ENCODE peak calls at places on chromosomes 7 and 10, in nine cellular contexts. D, Z, J, B, Y, M, H, I and C are unnamed samples. For H3K4me1 and H3K27me3, the result is how much of the 10 kb centered on the place peaks cover.

GRCh38 chr7:55060690-55061414 is 42.0 kb downstream of the EGFR start:
- DNase-seq in D (peak), Z (no peak), J (no peak), B (no peak), Y (no peak), M (no peak), H (no peak), I (no peak), C (no peak)

GRCh38 chr7:128713794-128714193 is 25.4 kb upstream of the CALU start:
- DNase-seq in D (no peak), Z (no peak), J (no peak), B (no peak), Y (no peak), M (no peak), H (no peak), I (no peak), C (no peak)

GRCh38 chr10:97034301-97034700 is 151.5 kb downstream of the SLIT1 start:
- DNase-seq in D (peak), Z (no peak), J (no peak), B (no peak), Y (no peak), M (no peak), H (no peak), I (no peak), C (no peak)

GRCh38 chr10:97140887-97141745 is 44.6 kb downstream of the SLIT1 start:
- DNase-seq in D (no peak), Z (no peak), J (no peak), B (no peak), Y (no peak), M (no peak), H (peak), I (no peak), C (no peak)

GRCh38 chr7:1663857-1664651 is 6.0 kb upstream of the ELFN1 start:
- DNase-seq in D (no peak), Z (peak), J (peak), B (no peak), Y (peak), M (no peak), H (peak), I (peak), C (no peak)

GRCh38 chr10:59553127-59553649 is 156.5 kb downstream of the SLC16A9 start:
- DNase-seq in D (no peak), Z (no peak), J (no peak), B (no peak), Y (no peak), M (no peak), H (no peak), I (no peak), C (no peak)

GRCh38 chr10:33041783-33042437 is 83.9 kb upstream of the ITGB1 start:
- DNase-seq in D (no peak), Z (no peak), J (no peak), B (no peak), Y (no peak), M (no peak), H (peak), I (no peak), C (no peak)

GRCh38 chr7:119175916-119176627 is 951.6 kb downstream of the ANKRD7 start:
- DNase-seq in D (peak), Z (no peak), J (no peak), B (peak), Y (no peak), M (no peak), H (peak), I (no peak), C (no peak)

GRCh38 chr10:10796774-10797415 is 220.8 kb upstream of the CELF2 start:
- DNase-seq in D (peak), Z (no peak), J (no peak), B (no peak), Y (peak), M (no peak), H (peak), I (no peak), C (no peak)

GRCh38 chr7:32164341-32164996 is 94.3 kb upstream of the PDE1C start:
- DNase-seq in D (peak), Z (no peak), J (no peak), B (peak), Y (no peak), M (no peak), H (peak), I (no peak), C (no peak)

GRCh38 chr7:108459922-108460551 is 3.8 kb upstream of the NRCAM start:
- DNase-seq in D (peak), Z (no peak), J (no peak), B (peak), Y (no peak), M (no peak), H (no peak), I (no peak), C (no peak)

GRCh38 chr10:32055478-32056135 is 618 bp downstream of the KIF5B start:
- DNase-seq in D (peak), Z (peak), J (peak), B (peak), Y (peak), M (peak), H (peak), I (peak), C (peak)

GRCh38 chr10:104246981-104247380 is 7.7 kb upstream of the GSTO1 start:
- DNase-seq in D (peak), Z (no peak), J (no peak), B (no peak), Y (no peak), M (no peak), H (no peak), I (no peak), C (no peak)

GRCh38 chr7:94374231-94374630 is 20.5 kb upstream of the COL1A2 start:
- DNase-seq in D (peak), Z (peak), J (peak), B (no peak), Y (peak), M (peak), H (peak), I (peak), C (no peak)

GRCh38 chr7:51228386-51228958 is 88.1 kb downstream of the COBL start:
- DNase-seq in D (no peak), Z (no peak), J (no peak), B (no peak), Y (no peak), M (no peak), H (no peak), I (no peak), C (no peak)

GRCh38 chr7:24842449-24843241 is 85.4 kb upstream of the GSDME start:
- DNase-seq in D (no peak), Z (no peak), J (no peak), B (no peak), Y (no peak), M (no peak), H (no peak), I (no peak), C (no peak)

DNA sequence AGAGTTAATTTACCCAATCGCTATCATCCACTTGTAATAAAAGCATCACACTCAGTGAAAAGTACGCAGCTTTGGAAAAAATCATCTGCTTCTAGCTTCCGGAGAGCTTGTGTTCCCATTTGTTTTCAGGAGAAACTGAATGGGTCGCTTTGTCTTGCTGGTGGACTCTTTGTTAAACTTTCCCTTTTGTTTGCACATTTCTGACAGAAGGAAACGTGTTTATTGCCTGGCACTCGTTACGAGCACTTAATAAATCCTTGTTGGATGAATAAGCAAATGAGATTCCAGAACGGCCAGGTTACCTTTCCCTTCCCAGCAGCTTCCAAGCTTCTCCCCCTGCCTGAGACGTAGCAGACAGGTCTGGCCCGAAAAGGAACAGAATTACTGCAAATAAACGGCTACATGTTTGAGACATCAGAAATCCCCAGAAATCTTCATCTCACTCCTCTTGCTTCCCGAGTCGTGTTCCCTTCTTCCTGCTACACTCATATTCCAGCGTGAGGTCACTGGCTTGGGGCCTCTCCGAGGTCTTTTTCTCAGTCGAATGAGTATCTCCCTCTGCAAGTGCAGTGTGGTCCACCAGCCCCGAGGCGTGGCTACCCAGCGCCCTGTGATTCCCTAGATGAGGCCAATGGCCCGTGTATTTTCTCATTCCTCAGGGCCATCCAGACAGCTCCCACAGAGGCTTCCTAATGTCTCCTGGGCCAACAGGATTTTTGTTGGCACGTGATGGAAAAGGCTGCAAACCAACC is 167.2 kb downstream of the FRMD4A start:
- DNase-seq in D (no peak), Z (no peak), J (no peak), B (no peak), Y (no peak), M (no peak), H (no peak), I (no peak), C (no peak)
- H3K4me1 ChIP-seq in D (under half), Z (under half), J (under half), B (under half), Y (under half), M (under half), H (under half), I (under half), C (under half)

GRCh38 chr10:102233997-102234396 is 7.3 kb downstream of the PITX3 start:
- DNase-seq in D (no peak), Z (no peak), J (no peak), B (no peak), Y (no peak), M (no peak), H (no peak), I (no peak), C (no peak)

GRCh38 chr10:102230264-102230860 is 4.3 kb downstream of the ELOVL3 start:
- DNase-seq in D (peak), Z (peak), J (peak), B (no peak), Y (peak), M (no peak), H (peak), I (peak), C (peak)

GRCh38 chr10:102231357-102232318 is 5.5 kb downstream of the ELOVL3 start:
- DNase-seq in D (no peak), Z (peak), J (peak), B (peak), Y (no peak), M (no peak), H (peak), I (no peak), C (peak)

GRCh38 chr10:102229810-102230263 is 3.7 kb downstream of the ELOVL3 start:
- DNase-seq in D (peak), Z (peak), J (peak), B (peak), Y (peak), M (peak), H (peak), I (peak), C (peak)

GRCh38 chr10:102230861-102231356 is 4.8 kb downstream of the ELOVL3 start:
- DNase-seq in D (no peak), Z (peak), J (peak), B (peak), Y (no peak), M (no peak), H (peak), I (no peak), C (peak)
- H3K4me3 ChIP-seq in D (peak), Z (peak), J (peak), B (peak), Y (peak), M (peak), H (peak), I (no peak), C (peak)

DNA sequence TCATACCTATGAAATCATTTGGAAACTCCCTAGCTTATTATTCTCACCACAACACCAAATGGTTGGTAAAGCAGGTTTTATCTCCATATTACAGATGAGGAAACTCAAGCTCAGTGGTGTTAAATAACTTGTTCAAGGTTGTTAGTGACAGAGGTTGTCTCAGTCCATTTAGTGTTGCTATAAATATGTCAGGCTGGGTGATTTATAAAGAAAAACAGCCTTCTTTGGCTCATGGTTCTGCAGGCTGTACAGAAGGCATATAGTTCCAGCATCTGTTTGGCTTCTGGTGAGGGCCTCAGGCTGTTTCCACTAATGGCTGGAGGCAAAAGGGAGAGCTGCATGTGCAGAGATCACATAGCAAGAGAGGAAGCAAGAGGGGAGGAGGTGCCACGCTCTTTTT is 96.6 kb downstream of the ZNF438 start:
- DNase-seq in D (no peak), Z (no peak), J (no peak), B (no peak), Y (no peak), M (no peak), H (no peak), I (no peak), C (no peak)
- H3K27me3 ChIP-seq in D (under half), Z (under half), J (under half), B (under half), Y (under half), M (under half), H (under half), I (under half), C (under half)

GRCh38 chr7:100248483-100248882 is 28.7 kb downstream of the PVRIG start:
- DNase-seq in D (no peak), Z (no peak), J (no peak), B (no peak), Y (no peak), M (no peak), H (no peak), I (no peak), C (no peak)
- H3K4me1 ChIP-seq in D (under half), Z (under half), J (under half), B (under half), Y (under half), M (under half), H (under half), I (under half), C (under half)

GRCh38 chr10:129388435-129388834 is 78.6 kb upstream of the MGMT start:
- DNase-seq in D (no peak), Z (no peak), J (no peak), B (no peak), Y (no peak), M (no peak), H (peak), I (no peak), C (no peak)
- H3K4me3 ChIP-seq in D (no peak), Z (no peak), J (no peak), B (no peak), Y (no peak), M (no peak), H (no peak), I (no peak), C (no peak)

GRCh38 chr7:155368894-155369600 is 71.4 kb downstream of the INSIG1 start:
- DNase-seq in D (no peak), Z (no peak), J (peak), B (no peak), Y (no peak), M (no peak), H (no peak), I (no peak), C (no peak)
- H3K27me3 ChIP-seq in D (under half), Z (half or more), J (half or more), B (half or more), Y (under half), M (under half), H (half or more), I (under half), C (under half)

GRCh38 chr7:142091957-142092356 is 19.6 kb upstream of the MGAM2 start:
- DNase-seq in D (no peak), Z (no peak), J (no peak), B (no peak), Y (no peak), M (no peak), H (no peak), I (no peak), C (no peak)

GRCh38 chr7:142083605-142084004 is 27.9 kb upstream of the MGAM2 start:
- DNase-seq in D (no peak), Z (no peak), J (no peak), B (no peak), Y (no peak), M (no peak), H (no peak), I (no peak), C (no peak)

GRCh38 chr7:142085428-142085827 is 26.1 kb upstream of the MGAM2 start:
- DNase-seq in D (no peak), Z (no peak), J (no peak), B (no peak), Y (no peak), M (no peak), H (no peak), I (no peak), C (no peak)

GRCh38 chr7:142088022-142088714 is 23.4 kb upstream of the MGAM2 start:
- DNase-seq in D (no peak), Z (no peak), J (no peak), B (no peak), Y (no peak), M (no peak), H (no peak), I (no peak), C (no peak)

GRCh38 chr7:142089035-142089434 is 22.5 kb upstream of the MGAM2 start:
- DNase-seq in D (no peak), Z (no peak), J (no peak), B (no peak), Y (no peak), M (no peak), H (no peak), I (no peak), C (no peak)
- H3K4me1 ChIP-seq in D (under half), Z (under half), J (under half), B (under half), Y (under half), M (under half), H (under half), I (under half), C (under half)